ENCODE peak calls at places on chromosomes 5 and 9, in ten cellular contexts. U, M, Q, O, C, S, W, K, Y and G are unnamed samples.

GRCh38 chr5:120174089-120174488 is 290.0 kb upstream of the PRR16 start:
- DNase-seq in C (no peak), O (no peak), K (no peak), Q (no peak), S (no peak), U (no peak), M (no peak), Y (no peak), W (no peak), G (no peak)

GRCh38 chr9:130458027-130458803 is 13.5 kb downstream of the ASS1 start:
- DNase-seq in Q (no peak), Y (no peak), W (no peak), U (no peak), K (no peak), M (no peak), O (no peak), S (no peak), C (no peak), G (no peak)

GRCh38 chr5:73374520-73375235 is 73.9 kb downstream of the FOXD1 start:
- DNase-seq in M (no peak), O (no peak), C (no peak), U (no peak), K (no peak), W (no peak), Q (peak), Y (peak), S (no peak), G (peak)

GRCh38 chr9:77149879-77150278 is 27.5 kb upstream of the VPS13A start:
- DNase-seq in Y (no peak), S (no peak), Q (no peak), O (no peak), K (no peak), U (no peak), M (no peak), W (no peak), C (no peak), G (no peak)

GRCh38 chr5:103587185-103587748 is 24.7 kb upstream of the NUDT12 start:
- DNase-seq in W (no peak), M (peak), O (peak), C (peak), S (no peak), K (no peak), U (no peak), Q (peak), Y (peak), G (peak)

GRCh38 chr5:12460493-12461261 is 556.4 kb upstream of the CTNND2 start:
- DNase-seq in U (no peak), Q (no peak), O (no peak), C (no peak), K (no peak), M (peak), W (no peak), Y (no peak), S (no peak), G (peak)

GRCh38 chr9:127803507-127804352 is 1.0 kb downstream of the FPGS start:
- DNase-seq in C (no peak), O (no peak), S (no peak), K (no peak), W (no peak), Y (peak), U (no peak), M (peak), Q (peak), G (peak)

GRCh38 chr5:147410496-147411395 is 99.1 kb downstream of the DPYSL3 start:
- DNase-seq in O (no peak), C (no peak), U (no peak), Y (no peak), M (no peak), Q (no peak), S (peak), K (peak), W (no peak), G (no peak)

GRCh38 chr5:175216991-175217390 is 227.0 kb downstream of the DRD1 start:
- DNase-seq in S (peak), M (no peak), K (no peak), Y (peak), Q (peak), W (no peak), O (no peak), C (no peak), U (no peak), G (no peak)

GRCh38 chr9:15977438-15977837 is 424.6 kb downstream of the CCDC171 start:
- DNase-seq in W (no peak), S (no peak), M (no peak), C (no peak), Y (no peak), U (no peak), O (no peak), Q (peak), K (no peak), G (no peak)

GRCh38 chr5:67808340-67808739 is 407.2 kb upstream of the PIK3R1 start:
- DNase-seq in M (no peak), C (no peak), S (no peak), Y (no peak), Q (peak), O (no peak), K (no peak), W (no peak), U (no peak), G (no peak)

GRCh38 chr9:86239053-86239770 is 20.2 kb downstream of the C9orf153 start:
- DNase-seq in U (no peak), C (no peak), M (no peak), Y (peak), W (no peak), S (no peak), Q (peak), O (no peak), K (no peak), G (peak)

GRCh38 chr5:140355551-140355950 is 4.4 kb upstream of the SLC4A9 start:
- DNase-seq in O (no peak), S (no peak), U (no peak), K (no peak), Y (no peak), C (no peak), W (no peak), Q (no peak), M (no peak), G (no peak)

GRCh38 chr5:170362102-170362501 is 27.1 kb downstream of the KCNMB1 start:
- DNase-seq in Y (no peak), S (peak), O (no peak), M (no peak), C (no peak), U (no peak), Q (no peak), K (peak), W (no peak), G (no peak)

GRCh38 chr5:88675159-88675757 is 207.7 kb downstream of the MEF2C start:
- DNase-seq in K (no peak), W (no peak), O (no peak), Q (no peak), C (no peak), M (no peak), U (no peak), Y (no peak), S (no peak), G (peak)

GRCh38 chr9:128554155-128554862 is 1.9 kb downstream of the SPTAN1 start:
- DNase-seq in C (peak), W (no peak), K (peak), M (peak), U (no peak), S (peak), Y (peak), Q (peak), O (peak), G (peak)

GRCh38 chr5:124902097-124902821 is 155.8 kb upstream of the ZNF608 start:
- DNase-seq in U (no peak), W (no peak), Q (peak), C (no peak), S (no peak), Y (peak), M (no peak), K (no peak), O (no peak), G (peak)

GRCh38 chr5:124740055-124740454 is 6.4 kb downstream of the ZNF608 start:
- DNase-seq in U (no peak), S (no peak), Q (no peak), Y (no peak), K (no peak), M (no peak), W (no peak), O (peak), C (no peak), G (no peak)

GRCh38 chr5:102077920-102078319 is 218.2 kb downstream of the SLCO4C1 start:
- DNase-seq in Y (no peak), C (no peak), S (no peak), W (no peak), K (no peak), U (no peak), Q (no peak), M (no peak), O (no peak), G (no peak)

GRCh38 chr9:117234178-117234577 is 180.7 kb downstream of the ASTN2 start:
- DNase-seq in C (no peak), Y (no peak), U (no peak), Q (no peak), S (no peak), W (no peak), K (no peak), O (no peak), M (no peak), G (no peak)

GRCh38 chr5:96143450-96143849 is 181.8 kb upstream of the ELL2 start:
- DNase-seq in K (no peak), W (no peak), M (no peak), O (no peak), U (no peak), C (no peak), S (no peak), Q (no peak), Y (peak), G (no peak)

GRCh38 chr5:89241186-89241585 is 358.2 kb upstream of the MEF2C start:
- DNase-seq in Q (peak), O (no peak), U (no peak), M (peak), Y (peak), K (no peak), S (no peak), C (no peak), W (no peak), G (peak)

GRCh38 chr5:88679638-88680037 is 203.3 kb downstream of the MEF2C start:
- DNase-seq in W (no peak), C (no peak), S (no peak), U (no peak), O (peak), K (no peak), Y (no peak), Q (no peak), M (no peak), G (peak)

GRCh38 chr5:34584165-34584564 is 72.0 kb upstream of the RAI14 start:
- DNase-seq in U (no peak), M (no peak), Q (no peak), W (no peak), K (no peak), O (no peak), S (no peak), Y (no peak), C (no peak), G (no peak)

GRCh38 chr9:135816179-135816970 is 91.0 kb downstream of the CAMSAP1 start:
- DNase-seq in K (no peak), W (no peak), C (no peak), Y (no peak), S (no peak), Q (no peak), M (no peak), U (no peak), O (no peak), G (no peak)

GRCh38 chr5:101390317-101390908 is 487.3 kb upstream of the ST8SIA4 start:
- DNase-seq in Y (peak), S (no peak), Q (peak), K (no peak), C (peak), M (peak), U (no peak), O (peak), W (peak), G (peak)

GRCh38 chr9:115008536-115008935 is 78.1 kb upstream of the TNFSF8 start:
- DNase-seq in M (peak), K (no peak), S (no peak), U (no peak), C (peak), Q (peak), O (peak), Y (peak), W (no peak), G (peak)

GRCh38 chr9:89477395-89477794 is 20.5 kb downstream of the SEMA4D start:
- DNase-seq in S (no peak), Y (no peak), U (no peak), M (no peak), K (no peak), W (no peak), C (no peak), Q (no peak), O (no peak), G (no peak)

GRCh38 chr9:99478469-99479027 is 256.5 kb downstream of the SEC61B start:
- DNase-seq in C (no peak), Q (no peak), S (no peak), W (no peak), O (no peak), K (peak), M (no peak), U (no peak), Y (no peak), G (no peak)

GRCh38 chr9:106929471-106930198 is 66.7 kb downstream of the ZNF462 start:
- DNase-seq in S (no peak), K (no peak), C (no peak), M (no peak), O (no peak), Q (peak), W (no peak), U (no peak), Y (peak), G (peak)

GRCh38 chr9:77605449-77606220 is 42.5 kb downstream of the GNA14 start:
- DNase-seq in U (no peak), W (no peak), K (no peak), Y (no peak), C (no peak), O (no peak), S (no peak), Q (no peak), M (no peak), G (no peak)

GRCh38 chr5:17228833-17229291 is 11.4 kb downstream of the BASP1 start:
- DNase-seq in M (peak), W (no peak), U (no peak), O (no peak), S (no peak), Q (peak), K (no peak), Y (peak), C (no peak), G (peak)

GRCh38 chr9:18605763-18606162 is 131.8 kb downstream of the ADAMTSL1 start:
- DNase-seq in O (no peak), S (peak), M (no peak), Q (peak), W (no peak), K (peak), C (no peak), Y (peak), U (no peak), G (peak)

GRCh38 chr9:37911271-37911681 is 7.3 kb upstream of the SLC25A51 start:
- DNase-seq in K (no peak), Y (peak), Q (no peak), U (no peak), M (no peak), O (no peak), W (no peak), C (no peak), S (no peak), G (peak)

GRCh38 chr9:137543237-137543963 is 6.8 kb downstream of the PNPLA7 start:
- DNase-seq in M (no peak), U (no peak), C (no peak), S (no peak), Y (no peak), W (no peak), O (no peak), Q (no peak), K (no peak), G (no peak)

GRCh38 chr9:135503371-135504261 is 3.1 kb downstream of the MRPS2 start:
- DNase-seq in C (no peak), W (no peak), U (no peak), K (no peak), O (no peak), M (no peak), Q (no peak), S (no peak), Y (no peak), G (no peak)

GRCh38 chr5:148740466-148740865 is 85.9 kb upstream of the ADRB2 start:
- DNase-seq in W (no peak), M (no peak), S (no peak), Y (no peak), K (no peak), Q (no peak), U (no peak), O (no peak), C (no peak), G (no peak)

GRCh38 chr5:172713113-172713808 is 57.7 kb downstream of the DUSP1 start:
- DNase-seq in S (peak), Y (peak), W (no peak), C (peak), O (peak), U (peak), M (no peak), K (peak), Q (peak), G (peak)

GRCh38 chr5:160169326-160169725 is 50.1 kb upstream of the PWWP2A start:
- DNase-seq in K (no peak), W (no peak), U (no peak), Q (peak), Y (peak), C (no peak), M (no peak), O (no peak), S (peak), G (peak)

GRCh38 chr5:157747766-157748700 is 4.5 kb downstream of the LSM11 start:
- DNase-seq in S (no peak), W (no peak), Q (no peak), K (no peak), U (no peak), C (no peak), Y (no peak), M (no peak), O (no peak), G (peak)

GRCh38 chr5:157749462-157749799 is 5.9 kb downstream of the LSM11 start:
- DNase-seq in M (no peak), K (no peak), U (no peak), Y (no peak), C (no peak), Q (no peak), W (no peak), S (no peak), O (no peak), G (no peak)

GRCh38 chr5:157747173-157747758 is 3.8 kb downstream of the LSM11 start:
- DNase-seq in W (no peak), U (no peak), Q (no peak), S (no peak), M (no peak), K (no peak), Y (no peak), O (no peak), C (no peak), G (no peak)

GRCh38 chr5:157750320-157750719 is 6.8 kb downstream of the LSM11 start:
- DNase-seq in U (no peak), Y (no peak), S (peak), O (no peak), K (no peak), M (peak), C (no peak), W (no peak), Q (peak), G (peak)

DNA sequence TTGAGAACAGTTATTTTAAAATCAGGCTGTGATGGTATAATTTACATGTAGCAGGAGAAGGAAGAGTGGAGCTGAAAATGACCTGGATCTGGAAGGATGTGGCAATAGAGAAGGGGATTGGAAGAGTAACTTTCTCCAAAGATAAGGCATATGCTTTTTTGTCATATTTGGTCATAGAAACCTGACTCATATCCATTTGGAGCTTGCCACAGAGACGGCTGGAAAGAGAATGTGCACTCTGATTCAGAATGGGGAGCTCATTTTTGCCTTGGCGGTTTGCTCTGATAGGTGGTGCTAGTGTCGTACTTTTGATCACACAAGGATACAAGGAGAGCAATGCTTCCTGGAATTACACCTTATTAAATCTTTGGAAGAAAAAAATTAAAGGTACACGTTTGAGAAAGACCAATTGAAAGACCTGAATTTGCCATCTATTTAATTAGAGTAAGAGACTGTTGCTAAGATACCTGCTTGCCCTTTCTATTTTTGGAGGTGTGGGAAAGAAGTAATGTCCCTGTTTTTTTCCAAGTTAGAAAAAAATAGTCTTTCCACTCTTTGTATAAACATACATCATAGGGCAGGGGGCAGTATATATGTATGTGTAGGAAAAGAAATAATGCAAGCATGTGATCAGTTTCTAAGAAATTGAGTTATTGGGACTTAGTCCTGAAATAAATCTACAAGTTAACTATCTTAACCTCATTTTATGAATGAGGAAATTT is 5.4 kb downstream of the LSM11 start:
- DNase-seq in S (peak), O (no peak), W (no peak), Q (peak), C (peak), Y (peak), K (no peak), M (peak), U (no peak), G (peak)
- TF ChIP-seq CTCF in S (no peak), O (no peak), W (no peak), Q (no peak), C (no peak), Y (no peak), K (no peak), M (no peak), U (no peak), G (peak)

DNA sequence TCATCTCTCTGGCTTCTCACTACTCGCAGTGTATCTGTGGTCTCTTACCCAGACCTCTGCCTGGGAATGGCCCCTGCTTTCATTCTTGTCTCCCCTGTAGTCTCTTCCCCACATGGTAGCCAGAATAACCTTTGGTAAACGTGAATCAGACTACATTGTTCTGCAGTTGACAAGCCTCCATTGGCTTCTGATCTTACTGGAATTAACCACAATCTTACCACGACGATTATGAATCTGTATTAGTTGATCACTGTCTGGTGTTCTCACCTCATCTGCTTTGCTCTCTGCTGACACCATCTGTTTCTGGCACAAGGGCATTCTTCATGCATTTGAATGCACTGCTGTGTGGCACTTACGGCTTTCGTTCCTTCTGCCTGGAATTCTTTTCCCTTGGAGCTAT is 781.2 kb downstream of the MTRR start:
- DNase-seq in K (no peak), M (peak), Q (no peak), O (no peak), U (no peak), S (no peak), Y (no peak), C (no peak), W (no peak), G (peak)
- H3K4me3 ChIP-seq in K (no peak), M (no peak), Q (no peak), O (no peak), U (no peak), S (no peak), Y (no peak), C (no peak), W (no peak), G (no peak)

GRCh38 chr9:109904666-109905065 is 124.7 kb downstream of the PALM2AKAP2 start:
- DNase-seq in S (no peak), M (no peak), C (no peak), K (no peak), O (no peak), W (no peak), Y (no peak), Q (no peak), U (no peak), G (no peak)

GRCh38 chr9:109903515-109904138 is 123.6 kb downstream of the PALM2AKAP2 start:
- DNase-seq in W (peak), U (peak), S (peak), C (peak), O (peak), Q (peak), Y (peak), K (peak), M (peak), G (peak)

GRCh38 chr9:109907400-109907799 is 127.4 kb downstream of the PALM2AKAP2 start:
- DNase-seq in W (no peak), S (no peak), Q (peak), M (no peak), C (no peak), K (peak), Y (no peak), O (peak), U (no peak), G (no peak)

GRCh38 chr9:109906766-109907382 is 126.9 kb downstream of the PALM2AKAP2 start:
- DNase-seq in M (no peak), U (no peak), C (no peak), O (no peak), Q (peak), K (no peak), S (no peak), Y (peak), W (no peak), G (peak)

DNA sequence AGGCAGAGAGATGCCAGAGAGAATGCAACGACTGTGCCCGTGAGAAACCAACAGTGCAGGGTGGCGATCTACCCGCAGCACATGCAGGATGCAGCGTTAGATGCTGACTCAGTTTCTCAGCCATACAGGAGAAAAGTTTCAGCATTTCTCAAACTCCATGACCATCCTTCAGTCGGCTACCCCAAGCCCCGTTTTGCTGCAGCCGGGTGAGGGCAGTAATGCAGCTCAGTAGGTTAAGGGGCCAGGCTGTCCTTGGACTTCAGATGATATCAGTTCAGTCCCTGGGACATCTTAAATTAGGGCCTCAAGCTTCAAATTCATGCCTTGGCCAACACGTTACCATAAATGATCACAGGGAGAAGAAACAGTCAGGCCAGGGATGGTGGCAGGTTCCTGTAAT is 125.5 kb downstream of the PALM2AKAP2 start:
- DNase-seq in Q (no peak), C (no peak), W (no peak), K (no peak), U (no peak), Y (no peak), O (no peak), S (no peak), M (no peak), G (no peak)
- TF ChIP-seq CTCF in Q (no peak), C (no peak), W (no peak), K (no peak), U (no peak), Y (no peak), O (no peak), S (no peak), M (no peak), G (no peak)

GRCh38 chr9:19934301-19934868 is 145.5 kb upstream of the SLC24A2 start:
- DNase-seq in W (no peak), O (peak), Y (peak), U (no peak), C (peak), Q (peak), M (no peak), K (peak), S (no peak), G (peak)
- H3K4me3 ChIP-seq in W (peak), O (peak), Y (peak), U (peak), C (peak), Q (peak), M (peak), K (peak), S (peak), G (peak)